ENCODE peak calls at places on chromosomes 3 and 15, in nine cellular contexts. M is DND-41, G is EH, E is memory B cell, C is RPMI8226, Z is amniotic epithelial cell, L is cardiac septum, A is HTR-8/SVneo, N is SK-N-DZ. B is an unnamed sample.
A peak's percentile ranks its signal among the peaks of the same experiment; 100 is the strongest.

GRCh38 chr3:158057666-158058065 is 48.6 kb downstream of the SHOX2 start:
- DNase-seq in N (peak; percentile 9), Z (no peak), E (no peak), G (peak; percentile 15), A (no peak), L (no peak), C (no peak), M (no peak), B (no peak)

GRCh38 chr3:114615535-114616064 is 321.8 kb downstream of the TIGIT start:
- DNase-seq in G (no peak), L (no peak), C (no peak), M (no peak), A (no peak), N (no peak), Z (no peak), E (no peak), B (no peak)

GRCh38 chr3:94525039-94525438 is 462.2 kb downstream of the NSUN3 start:
- DNase-seq in N (peak; percentile 18), L (no peak), M (no peak), C (peak; percentile 6), E (no peak), Z (peak; percentile 83), A (no peak), G (no peak), B (no peak)

GRCh38 chr3:52827866-52828376 is 2.6 kb downstream of the ITIH4 start:
- DNase-seq in M (no peak), N (no peak), Z (no peak), G (no peak), A (no peak), L (no peak), E (no peak), C (no peak), B (no peak)

GRCh38 chr15:44296625-44297524 is 8.4 kb downstream of the GOLM2 start:
- DNase-seq in E (no peak), M (no peak), A (peak; percentile 48), C (peak; percentile 37), G (peak; percentile 57), Z (peak; percentile 60), N (no peak), L (no peak), B (no peak)

GRCh38 chr15:38084289-38084688 is 149.8 kb downstream of the TMCO5A start:
- DNase-seq in A (no peak), E (no peak), Z (peak; percentile 62), M (no peak), C (peak; percentile 42), N (no peak), G (peak; percentile 33), L (no peak), B (no peak)

GRCh38 chr3:138296639-138297038 is 33.0 kb downstream of the NME9 start:
- DNase-seq in C (no peak), G (no peak), E (no peak), M (no peak), N (no peak), L (no peak), Z (no peak), A (no peak), B (no peak)

GRCh38 chr3:158659454-158660237 is 12.8 kb downstream of the LXN start:
- DNase-seq in L (no peak), A (peak; percentile 57), G (peak; percentile 83), C (peak; percentile 72), N (peak; percentile 24), E (no peak), Z (peak; percentile 69), M (peak; percentile 52), B (peak; percentile 20)